ENCODE peak calls at places on chromosomes 5 and 9, in nine cellular contexts. Q is iPS-NIHi11; U is lung microvascular endothelial cell; P is GM20000; S is effector CD4-positive, alpha-beta T cell; Y is amniotic stem cell; M is ovary; K is foreskin keratinocyte; D is lung. G is an unnamed sample.

GRCh38 chr9:107744873-107745272 is 255.3 kb upstream of the KLF4 start:
- DNase-seq in P (no peak), S (no peak), D (no peak), K (no peak), U (no peak), Q (no peak), M (no peak), Y (no peak), G (no peak)

GRCh38 chr9:89405832-89406231 is 87.5 kb downstream of the SECISBP2 start:
- DNase-seq in U (peak; percentile 57), K (no peak), S (no peak), Y (no peak), P (peak; percentile 65), Q (no peak), M (no peak), D (no peak), G (peak; percentile 27)

GRCh38 chr9:128628471-128629048 is 28.1 kb downstream of the DYNC2I2 start:
- DNase-seq in Y (no peak), D (peak; percentile 52), K (no peak), S (no peak), U (no peak), Q (peak; percentile 60), P (no peak), M (no peak), G (no peak)

GRCh38 chr5:146948666-146949065 is 70.1 kb upstream of the PPP2R2B start:
- DNase-seq in Q (no peak), K (no peak), M (no peak), D (no peak), Y (no peak), S (no peak), P (no peak), U (no peak), G (no peak)

GRCh38 chr9:36632892-36633291 is 60.2 kb downstream of the MELK start:
- DNase-seq in Y (no peak), P (no peak), M (no peak), S (no peak), U (peak; percentile 68), K (peak; percentile 19), D (no peak), Q (no peak), G (peak; percentile 5)

GRCh38 chr5:122704247-122705036 is 70.4 kb upstream of the SNX2 start:
- DNase-seq in K (peak; percentile 42), M (no peak), P (no peak), D (no peak), Q (peak; percentile 24), Y (peak; percentile 65), S (no peak), U (peak; percentile 75), G (peak; percentile 37)

GRCh38 chr9:75148551-75148950 is 60.2 kb downstream of the OSTF1 start:
- DNase-seq in D (no peak), K (no peak), M (no peak), U (no peak), Y (peak; percentile 82), P (no peak), S (no peak), Q (no peak), G (no peak)

GRCh38 chr5:1460054-1460682 is 14.9 kb upstream of the SLC6A3 start:
- DNase-seq in D (no peak), P (no peak), S (no peak), M (no peak), U (no peak), Y (no peak), Q (no peak), K (no peak), G (no peak)

GRCh38 chr5:180463916-180464602 is 30.1 kb upstream of the CNOT6 start:
- DNase-seq in Q (peak; percentile 0), K (no peak), P (no peak), M (no peak), Y (no peak), D (no peak), S (no peak), U (no peak), G (no peak)

GRCh38 chr9:129256959-129257713 is 79.1 kb upstream of the IER5L start:
- DNase-seq in Q (no peak), M (peak; percentile 29), K (no peak), U (no peak), S (no peak), Y (no peak), P (no peak), D (no peak), G (no peak)

GRCh38 chr5:9187614-9188013 is 358.3 kb downstream of the SEMA5A start:
- DNase-seq in K (no peak), D (no peak), U (no peak), M (no peak), Y (no peak), S (no peak), P (no peak), Q (no peak), G (no peak)

GRCh38 chr5:172696171-172696849 is 55.2 kb downstream of the NEURL1B start:
- DNase-seq in K (no peak), U (no peak), S (no peak), M (peak; percentile 65), D (no peak), Q (no peak), P (no peak), Y (no peak), G (no peak)

GRCh38 chr5:125045647-125046046 is 299.2 kb upstream of the ZNF608 start:
- DNase-seq in S (no peak), K (no peak), P (no peak), U (no peak), D (no peak), Q (no peak), Y (no peak), M (no peak), G (no peak)

G was measured in naive B cell.